ENCODE peak calls at places on chromosomes 1 and 21, in five cellular contexts. One of them, this sample, is unnamed.

GRCh38 chr1:117084231-117084630 is 24.1 kb downstream of the TTF2 start:
- DNase-seq in ovary: no peak
- DNase-seq in cardiac muscle cell: no peak
- DNase-seq in psoas muscle: no peak
- DNase-seq in fibroblast of mammary gland: no peak
- DNase-seq in this sample: no peak

GRCh38 chr1:218778731-218779130 is 394.9 kb upstream of the LYPLAL1 start:
- DNase-seq in fibroblast of mammary gland: no peak
- DNase-seq in cardiac muscle cell: no peak
- DNase-seq in ovary: no peak
- DNase-seq in psoas muscle: no peak
- DNase-seq in this sample: no peak

GRCh38 chr1:68116643-68117235 is 66.3 kb upstream of the DIRAS3 start:
- DNase-seq in ovary: peak
- DNase-seq in psoas muscle: peak
- DNase-seq in fibroblast of mammary gland: peak
- DNase-seq in cardiac muscle cell: peak
- DNase-seq in this sample: no peak

GRCh38 chr1:167492509-167492910 is 25.8 kb downstream of the CD247 start:
- DNase-seq in cardiac muscle cell: no peak
- DNase-seq in psoas muscle: no peak
- DNase-seq in ovary: no peak
- DNase-seq in fibroblast of mammary gland: no peak
- DNase-seq in this sample: no peak

GRCh38 chr1:218717611-218718010 is 372.5 kb downstream of the TGFB2 start:
- DNase-seq in ovary: no peak
- DNase-seq in fibroblast of mammary gland: peak
- DNase-seq in cardiac muscle cell: peak
- DNase-seq in psoas muscle: no peak
- DNase-seq in this sample: no peak

GRCh38 chr1:93722081-93723031 is 40.7 kb upstream of the BCAR3 start:
- DNase-seq in ovary: no peak
- DNase-seq in psoas muscle: no peak
- DNase-seq in fibroblast of mammary gland: no peak
- DNase-seq in cardiac muscle cell: peak
- DNase-seq in this sample: no peak

GRCh38 chr1:12029720-12030339 is 10.5 kb downstream of the MIIP start:
- DNase-seq in psoas muscle: no peak
- DNase-seq in fibroblast of mammary gland: no peak
- DNase-seq in ovary: no peak
- DNase-seq in cardiac muscle cell: no peak
- DNase-seq in this sample: no peak

GRCh38 chr1:21266119-21266774 is 24.0 kb downstream of the ECE1 start:
- DNase-seq in psoas muscle: no peak
- DNase-seq in ovary: no peak
- DNase-seq in cardiac muscle cell: peak
- DNase-seq in fibroblast of mammary gland: no peak
- DNase-seq in this sample: no peak

GRCh38 chr1:232421143-232421796 is 208.7 kb downstream of the SIPA1L2 start:
- DNase-seq in ovary: no peak
- DNase-seq in cardiac muscle cell: no peak
- DNase-seq in psoas muscle: no peak
- DNase-seq in fibroblast of mammary gland: no peak
- DNase-seq in this sample: no peak

GRCh38 chr1:230915079-230915478 is 46.8 kb upstream of the C1orf198 start:
- DNase-seq in psoas muscle: no peak
- DNase-seq in fibroblast of mammary gland: no peak
- DNase-seq in cardiac muscle cell: no peak
- DNase-seq in ovary: no peak
- DNase-seq in this sample: no peak

GRCh38 chr1:160205974-160206369 is 788 bp downstream of the PEA15 start:
- DNase-seq in ovary: peak
- DNase-seq in psoas muscle: peak
- DNase-seq in fibroblast of mammary gland: peak
- DNase-seq in cardiac muscle cell: peak
- DNase-seq in this sample: no peak

GRCh38 chr1:224831501-224831900 is 98.0 kb upstream of the DNAH14 start:
- DNase-seq in psoas muscle: no peak
- DNase-seq in fibroblast of mammary gland: peak
- DNase-seq in ovary: no peak
- DNase-seq in cardiac muscle cell: no peak
- DNase-seq in this sample: no peak

GRCh38 chr1:33473900-33474299 is 1.5 kb downstream of the ZSCAN20 start:
- DNase-seq in psoas muscle: no peak
- DNase-seq in ovary: no peak
- DNase-seq in fibroblast of mammary gland: no peak
- DNase-seq in cardiac muscle cell: no peak
- DNase-seq in this sample: no peak

GRCh38 chr1:12230549-12231275 is 882 bp downstream of the VPS13D start:
- DNase-seq in cardiac muscle cell: peak
- DNase-seq in ovary: peak
- DNase-seq in psoas muscle: peak
- DNase-seq in fibroblast of mammary gland: no peak
- DNase-seq in this sample: no peak

GRCh38 chr1:98702976-98703375 is 41.5 kb downstream of the SNX7 start:
- DNase-seq in psoas muscle: no peak
- DNase-seq in fibroblast of mammary gland: peak
- DNase-seq in cardiac muscle cell: peak
- DNase-seq in ovary: no peak
- DNase-seq in this sample: no peak

GRCh38 chr21:43772368-43772870 is 3.7 kb downstream of the CSTB start:
- DNase-seq in ovary: no peak
- DNase-seq in cardiac muscle cell: no peak
- DNase-seq in fibroblast of mammary gland: no peak
- DNase-seq in psoas muscle: no peak
- DNase-seq in this sample: no peak

GRCh38 chr1:224106568-224107281 is 7.2 kb upstream of the FBXO28 start:
- DNase-seq in fibroblast of mammary gland: peak
- DNase-seq in cardiac muscle cell: peak
- DNase-seq in ovary: no peak
- DNase-seq in psoas muscle: no peak
- DNase-seq in this sample: no peak

GRCh38 chr1:47907192-47907528 is 90.0 kb downstream of the TRABD2B start:
- DNase-seq in cardiac muscle cell: no peak
- DNase-seq in psoas muscle: no peak
- DNase-seq in ovary: no peak
- DNase-seq in fibroblast of mammary gland: no peak
- DNase-seq in this sample: no peak

GRCh38 chr1:174105086-174105485 is 54.2 kb upstream of the RABGAP1L start:
- DNase-seq in cardiac muscle cell: no peak
- DNase-seq in psoas muscle: no peak
- DNase-seq in fibroblast of mammary gland: no peak
- DNase-seq in ovary: no peak
- DNase-seq in this sample: no peak

GRCh38 chr1:17437260-17438175 is 2.0 kb downstream of the RCC2 start:
- DNase-seq in fibroblast of mammary gland: peak
- DNase-seq in ovary: peak
- DNase-seq in cardiac muscle cell: peak
- DNase-seq in psoas muscle: peak
- DNase-seq in this sample: peak

GRCh38 chr1:166951050-166951449 is 24.3 kb downstream of the ILDR2 start:
- DNase-seq in psoas muscle: no peak
- DNase-seq in cardiac muscle cell: no peak
- DNase-seq in fibroblast of mammary gland: no peak
- DNase-seq in ovary: no peak
- DNase-seq in this sample: no peak

GRCh38 chr1:218302155-218302554 is 17.1 kb downstream of the RRP15 start:
- DNase-seq in psoas muscle: no peak
- DNase-seq in fibroblast of mammary gland: no peak
- DNase-seq in cardiac muscle cell: no peak
- DNase-seq in ovary: no peak
- DNase-seq in this sample: no peak

GRCh38 chr1:200493344-200493743 is 83.5 kb upstream of the ZNF281 start:
- DNase-seq in cardiac muscle cell: no peak
- DNase-seq in ovary: no peak
- DNase-seq in psoas muscle: no peak
- DNase-seq in fibroblast of mammary gland: no peak
- DNase-seq in this sample: no peak

GRCh38 chr1:156019946-156020292 is 832 bp downstream of the SSR2 start:
- DNase-seq in fibroblast of mammary gland: no peak
- DNase-seq in psoas muscle: no peak
- DNase-seq in cardiac muscle cell: no peak
- DNase-seq in ovary: no peak
- DNase-seq in this sample: no peak

GRCh38 chr1:191320062-191320461 is 838.2 kb upstream of the RGS18 start:
- DNase-seq in fibroblast of mammary gland: no peak
- DNase-seq in ovary: no peak
- DNase-seq in cardiac muscle cell: no peak
- DNase-seq in psoas muscle: no peak
- DNase-seq in this sample: no peak

GRCh38 chr1:206506803-206507394 is 432 bp upstream of the RASSF5 start:
- DNase-seq in ovary: no peak
- DNase-seq in cardiac muscle cell: peak
- DNase-seq in psoas muscle: no peak
- DNase-seq in fibroblast of mammary gland: no peak
- DNase-seq in this sample: no peak

GRCh38 chr1:229220163-229220846 is 50.6 kb upstream of the RAB4A start:
- DNase-seq in psoas muscle: no peak
- DNase-seq in ovary: no peak
- DNase-seq in fibroblast of mammary gland: no peak
- DNase-seq in cardiac muscle cell: no peak
- DNase-seq in this sample: no peak

GRCh38 chr1:198357937-198358336 is 182.5 kb downstream of the ATP6V1G3 start:
- DNase-seq in psoas muscle: no peak
- DNase-seq in ovary: no peak
- DNase-seq in fibroblast of mammary gland: no peak
- DNase-seq in cardiac muscle cell: no peak
- DNase-seq in this sample: no peak

GRCh38 chr1:198361373-198361772 is 179.1 kb downstream of the ATP6V1G3 start:
- DNase-seq in psoas muscle: no peak
- DNase-seq in cardiac muscle cell: peak
- DNase-seq in fibroblast of mammary gland: peak
- DNase-seq in ovary: no peak
- DNase-seq in this sample: no peak

GRCh38 chr1:198364471-198364870 is 176.0 kb downstream of the ATP6V1G3 start:
- DNase-seq in psoas muscle: no peak
- DNase-seq in fibroblast of mammary gland: no peak
- DNase-seq in cardiac muscle cell: no peak
- DNase-seq in ovary: no peak
- DNase-seq in this sample: no peak

GRCh38 chr1:198363752-198364151 is 176.7 kb downstream of the ATP6V1G3 start:
- DNase-seq in ovary: no peak
- DNase-seq in fibroblast of mammary gland: no peak
- DNase-seq in psoas muscle: no peak
- DNase-seq in cardiac muscle cell: no peak
- DNase-seq in this sample: no peak

GRCh38 chr1:198359024-198359653 is 181.3 kb downstream of the ATP6V1G3 start:
- DNase-seq in cardiac muscle cell: peak
- DNase-seq in ovary: no peak
- DNase-seq in fibroblast of mammary gland: peak
- DNase-seq in psoas muscle: no peak
- DNase-seq in this sample: no peak
- TF ChIP-seq CTCF in cardiac muscle cell: peak
- TF ChIP-seq CTCF in ovary: peak
- TF ChIP-seq CTCF in fibroblast of mammary gland: peak
- TF ChIP-seq CTCF in psoas muscle: peak
- TF ChIP-seq CTCF in this sample: no peak

GRCh38 chr1:55289614-55290013 is 74.5 kb upstream of the USP24 start:
- DNase-seq in ovary: no peak
- DNase-seq in cardiac muscle cell: no peak
- DNase-seq in fibroblast of mammary gland: no peak
- DNase-seq in psoas muscle: no peak
- DNase-seq in this sample: no peak
- TF ChIP-seq CTCF in ovary: no peak
- TF ChIP-seq CTCF in cardiac muscle cell: no peak
- TF ChIP-seq CTCF in fibroblast of mammary gland: no peak
- TF ChIP-seq CTCF in psoas muscle: no peak
- TF ChIP-seq CTCF in this sample: no peak

DNA sequence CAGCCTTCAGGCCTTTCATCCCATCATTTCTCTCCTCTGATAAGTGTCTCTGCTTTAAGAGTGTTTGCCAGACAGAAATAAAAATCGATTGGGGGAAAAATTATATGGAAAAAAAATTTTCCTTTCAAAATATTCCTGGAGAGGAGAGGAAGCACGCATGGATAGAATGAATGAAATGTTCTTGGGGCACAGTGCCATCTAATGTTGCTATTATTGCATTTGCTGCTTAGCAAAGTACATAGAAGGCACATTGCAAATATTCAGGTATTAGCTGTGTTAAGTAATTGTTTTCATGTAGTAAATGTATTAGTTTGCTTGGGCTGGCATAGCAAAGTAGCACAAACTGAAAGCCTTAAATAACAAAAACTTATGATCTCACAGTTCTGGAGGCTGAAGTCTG is 18.1 kb downstream of the B3GALT5 start:
- DNase-seq in fibroblast of mammary gland: peak
- DNase-seq in psoas muscle: no peak
- DNase-seq in ovary: no peak
- DNase-seq in cardiac muscle cell: no peak
- DNase-seq in this sample: no peak
- TF ChIP-seq CTCF in fibroblast of mammary gland: no peak
- TF ChIP-seq CTCF in psoas muscle: no peak
- TF ChIP-seq CTCF in ovary: no peak
- TF ChIP-seq CTCF in cardiac muscle cell: no peak
- TF ChIP-seq CTCF in this sample: no peak

GRCh38 chr1:202836616-202837403 is 26.1 kb downstream of the PCAT6 start:
- DNase-seq in cardiac muscle cell: no peak
- DNase-seq in ovary: no peak
- DNase-seq in psoas muscle: no peak
- DNase-seq in fibroblast of mammary gland: no peak
- DNase-seq in this sample: no peak
- TF ChIP-seq CTCF in cardiac muscle cell: no peak
- TF ChIP-seq CTCF in ovary: no peak
- TF ChIP-seq CTCF in psoas muscle: no peak
- TF ChIP-seq CTCF in fibroblast of mammary gland: no peak
- TF ChIP-seq CTCF in this sample: no peak

DNA sequence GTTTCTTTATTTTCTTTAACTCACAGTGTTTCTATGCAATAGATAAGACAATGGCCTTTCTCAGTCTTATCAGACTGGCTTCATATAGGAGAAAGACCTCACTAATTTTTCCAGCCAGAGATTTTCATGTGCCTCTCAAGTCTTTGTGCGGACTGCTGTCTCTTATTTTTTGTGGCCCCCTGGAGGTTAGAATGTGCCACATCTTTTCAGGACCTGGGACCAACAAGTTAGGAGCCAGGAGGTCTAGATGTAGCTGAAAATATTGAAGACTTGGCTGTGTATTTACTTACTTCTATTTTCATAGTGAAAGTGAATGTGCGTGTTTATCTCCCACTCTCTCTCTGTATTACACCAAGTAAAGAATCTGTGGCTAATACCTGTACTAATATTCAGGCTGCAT is 42.1 kb upstream of the CFHR3 start:
- DNase-seq in psoas muscle: no peak
- DNase-seq in ovary: no peak
- DNase-seq in cardiac muscle cell: no peak
- DNase-seq in fibroblast of mammary gland: no peak
- DNase-seq in this sample: no peak
- TF ChIP-seq CTCF in psoas muscle: no peak
- TF ChIP-seq CTCF in ovary: no peak
- TF ChIP-seq CTCF in cardiac muscle cell: peak
- TF ChIP-seq CTCF in fibroblast of mammary gland: peak
- TF ChIP-seq CTCF in this sample: no peak

DNA sequence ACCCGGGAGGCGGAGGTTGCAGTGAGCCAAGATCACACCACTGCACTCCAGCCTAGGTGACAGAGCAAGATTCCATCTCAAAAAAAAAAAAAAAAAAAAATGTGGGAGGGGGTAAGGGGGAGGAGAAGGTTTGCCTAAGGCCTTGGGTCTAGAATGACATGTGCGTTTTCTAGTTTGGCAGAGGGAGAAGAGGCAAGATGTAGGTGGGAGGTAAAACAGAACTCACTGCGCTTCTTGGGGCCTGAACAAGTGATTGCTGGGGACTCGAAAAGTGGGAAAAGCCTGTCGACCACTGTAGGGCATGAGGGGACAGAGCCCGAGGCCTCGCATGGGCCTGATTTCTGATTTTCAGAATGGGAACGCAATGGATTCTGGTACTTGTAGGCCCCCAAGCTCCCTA is 19.9 kb downstream of the RUNX3 start:
- DNase-seq in psoas muscle: no peak
- DNase-seq in fibroblast of mammary gland: no peak
- DNase-seq in ovary: no peak
- DNase-seq in cardiac muscle cell: no peak
- DNase-seq in this sample: no peak
- TF ChIP-seq CTCF in psoas muscle: no peak
- TF ChIP-seq CTCF in fibroblast of mammary gland: no peak
- TF ChIP-seq CTCF in ovary: no peak
- TF ChIP-seq CTCF in cardiac muscle cell: no peak
- TF ChIP-seq CTCF in this sample: no peak

This sample was measured in activated B cell treated with CpG ODN at 0.5 μM for 24 hours.